ENCODE peak calls at places on chromosomes 12 and 14, in nine cellular contexts. H is HFFc6; K is Caco-2; I is CD4-positive, alpha-beta T cell; C is GM13977; S is CD8-positive, alpha-beta T cell; A is bronchial epithelial cell; Y is fibroblast of the aortic adventitia; D is lower lobe of right lung. Z is an unnamed sample.

GRCh38 chr12:47903927-47904646 is 707 bp downstream of the VDR start:
- DNase-seq in H (peak; percentile 78), K (no peak), I (peak; percentile 60), C (no peak), S (peak; percentile 58), A (peak; percentile 79), Y (peak; percentile 85), D (peak; percentile 73), Z (peak; percentile 42)

GRCh38 chr12:9364224-9365176 is 156.3 kb upstream of the PZP start:
- DNase-seq in H (peak; percentile 21), K (no peak), I (peak; percentile 2), C (peak; percentile 56), S (no peak), A (peak; percentile 92), Y (peak; percentile 49), D (no peak), Z (peak; percentile 71)

GRCh38 chr12:19298837-19299605 is 140.3 kb upstream of the AEBP2 start:
- DNase-seq in H (no peak), K (no peak), I (no peak), C (no peak), S (no peak), A (peak; percentile 79), Y (peak; percentile 32), D (no peak), Z (no peak)

GRCh38 chr12:802242-802995 is 50.0 kb downstream of the WNK1 start:
- DNase-seq in H (no peak), K (no peak), I (no peak), C (no peak), S (no peak), A (no peak), Y (peak; percentile 42), D (no peak), Z (no peak)

GRCh38 chr12:51591020-51591901 is at the start of gene SCN8A:
- DNase-seq in H (peak; percentile 45), K (peak; percentile 83), I (peak; percentile 30), C (peak; percentile 61), S (peak; percentile 55), A (no peak), Y (peak; percentile 6), D (no peak), Z (peak; percentile 67)

GRCh38 chr12:13383379-13383778 is 186.9 kb downstream of the EMP1 start:
- DNase-seq in H (no peak), K (peak; percentile 81), I (no peak), C (no peak), S (no peak), A (peak; percentile 85), Y (no peak), D (no peak), Z (no peak)

GRCh38 chr12:52391618-52392002 is 6.2 kb upstream of the KRT84 start:
- DNase-seq in H (no peak), K (no peak), I (no peak), C (no peak), S (no peak), A (peak; percentile 46), Y (peak; percentile 13), D (no peak), Z (no peak)

GRCh38 chr14:55864890-55865655 is 253.1 kb upstream of the PELI2 start:
- DNase-seq in H (no peak), K (no peak), I (no peak), C (no peak), S (no peak), A (no peak), Y (no peak), D (no peak), Z (no peak)

GRCh38 chr12:51217133-51217967 is 512 bp downstream of the POU6F1 start:
- DNase-seq in H (no peak), K (no peak), I (peak; percentile 63), C (peak; percentile 87), S (peak; percentile 60), A (no peak), Y (no peak), D (peak; percentile 79), Z (peak; percentile 88)

GRCh38 chr14:85867450-85867849 is 337.5 kb downstream of the FLRT2 start:
- DNase-seq in H (no peak), K (peak; percentile 35), I (no peak), C (no peak), S (no peak), A (no peak), Y (no peak), D (no peak), Z (no peak)

GRCh38 chr12:11174022-11174421 is 3.0 kb downstream of the SMIM10L1 start:
- DNase-seq in H (no peak), K (no peak), I (no peak), C (no peak), S (no peak), A (no peak), Y (peak; percentile 59), D (no peak), Z (no peak)

GRCh38 chr14:69484444-69485113 is at the start of gene PLEKHD1:
- DNase-seq in H (no peak), K (peak; percentile 79), I (no peak), C (peak; percentile 73), S (no peak), A (no peak), Y (no peak), D (peak; percentile 61), Z (peak; percentile 59)

GRCh38 chr12:156945-157344 is 57.0 kb downstream of the SLC6A12 start:
- DNase-seq in H (no peak), K (no peak), I (no peak), C (no peak), S (no peak), A (no peak), Y (no peak), D (no peak), Z (no peak)

GRCh38 chr14:65922166-65922565 is 509.6 kb downstream of the FUT8 start:
- DNase-seq in H (no peak), K (no peak), I (no peak), C (no peak), S (no peak), A (no peak), Y (no peak), D (no peak), Z (no peak)

GRCh38 chr12:95303476-95303875 is 85.9 kb downstream of the VEZT start:
- DNase-seq in H (peak; percentile 5), K (no peak), I (no peak), C (no peak), S (no peak), A (peak; percentile 44), Y (peak; percentile 41), D (no peak), Z (no peak)

GRCh38 chr12:103799504-103800251 is 41.4 kb downstream of the NT5DC3 start:
- DNase-seq in H (no peak), K (no peak), I (no peak), C (no peak), S (no peak), A (peak; percentile 97), Y (peak; percentile 45), D (no peak), Z (no peak)

GRCh38 chr14:105108516-105108864 is 43.3 kb upstream of the GPR132 start:
- DNase-seq in H (no peak), K (no peak), I (no peak), C (no peak), S (no peak), A (no peak), Y (no peak), D (no peak), Z (no peak)

DNA sequence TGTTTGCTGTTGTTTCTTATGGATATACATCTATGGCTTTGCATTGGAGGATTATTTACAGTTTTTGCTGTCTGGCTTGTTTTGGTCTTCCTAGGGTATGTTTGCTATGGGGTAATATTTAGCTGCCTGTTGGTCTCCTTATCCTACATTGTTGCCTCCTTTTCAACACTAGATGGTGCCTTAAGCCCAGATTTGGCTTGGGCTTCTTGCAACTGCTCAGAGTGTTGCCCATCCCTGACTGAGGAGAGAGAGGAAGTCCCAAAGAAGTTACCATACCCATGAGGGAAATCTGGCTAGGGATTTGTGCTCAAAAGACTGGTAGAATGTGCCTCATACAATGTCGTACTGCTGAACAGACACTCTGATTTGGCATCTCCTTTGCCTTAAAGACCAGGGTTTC is 94.6 kb upstream of the MUCL1 start:
- DNase-seq in H (peak; percentile 41), K (peak; percentile 46), I (no peak), C (peak; percentile 21), S (no peak), A (peak; percentile 51), Y (peak; percentile 22), D (no peak), Z (peak; percentile 12)
- TF ChIP-seq CTCF in H (peak; percentile 70), K (peak; percentile 23), I (no peak), C (peak; percentile 50), S (no peak), A (peak; percentile 60), Y (peak; percentile 25), D (no peak), Z (no peak)

DNA sequence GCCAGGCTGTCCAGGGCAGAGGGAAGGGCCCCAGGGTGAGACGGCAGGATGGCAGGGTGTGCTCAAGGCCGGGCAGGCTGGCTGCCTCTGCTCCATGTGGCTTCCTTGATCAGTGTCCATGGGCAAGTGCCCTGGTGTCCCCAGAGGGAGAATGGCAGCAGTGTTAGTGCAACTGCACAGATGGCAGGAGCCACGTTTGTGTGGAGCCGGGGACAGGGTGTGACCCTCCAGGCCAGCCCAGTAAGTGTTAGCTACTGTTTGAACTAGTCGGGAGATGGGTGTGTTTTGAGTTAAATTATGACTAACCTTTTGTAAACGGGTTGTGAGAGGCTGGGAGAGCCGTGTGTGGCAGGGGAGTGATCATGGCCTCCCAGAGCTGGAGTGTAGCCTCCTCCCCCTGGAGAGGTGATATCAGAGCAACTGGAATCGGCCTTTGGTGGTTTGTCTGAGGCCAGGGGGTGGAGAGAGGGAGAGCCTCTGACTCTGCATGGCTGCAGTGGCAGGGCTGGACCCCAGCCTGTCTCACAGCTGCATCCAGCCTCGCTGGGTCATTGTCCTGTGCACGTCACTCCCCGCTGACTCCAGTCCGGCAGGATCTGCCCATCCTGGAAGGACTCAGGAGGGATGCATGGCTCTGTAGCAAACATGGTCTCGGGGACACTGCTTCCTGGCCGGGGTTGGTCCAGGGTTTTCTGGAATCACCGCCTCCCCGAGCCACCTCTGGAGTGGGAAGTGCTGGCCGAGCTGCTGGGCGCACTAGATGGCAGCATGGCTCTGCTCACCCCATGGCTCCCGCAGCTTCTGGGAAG is 27.8 kb downstream of the AACS start:
- DNase-seq in H (peak; percentile 19), K (peak; percentile 78), I (no peak), C (no peak), S (no peak), A (peak; percentile 72), Y (peak; percentile 65), D (no peak), Z (no peak)
- TF ChIP-seq CTCF in H (no peak), K (no peak), I (no peak), C (no peak), S (no peak), A (no peak), Y (no peak), D (no peak), Z (no peak)

GRCh38 chr14:87745507-87746118 is 247.4 kb downstream of the GALC start:
- DNase-seq in H (no peak), K (peak; percentile 45), I (no peak), C (peak; percentile 43), S (no peak), A (peak; percentile 40), Y (peak; percentile 57), D (no peak), Z (peak; percentile 63)
- TF ChIP-seq CTCF in H (peak; percentile 69), K (peak; percentile 72), I (peak; percentile 44), C (peak; percentile 75), S (peak; percentile 55), A (peak; percentile 69), Y (peak; percentile 76), D (peak; percentile 56), Z (peak; percentile 62)

DNA sequence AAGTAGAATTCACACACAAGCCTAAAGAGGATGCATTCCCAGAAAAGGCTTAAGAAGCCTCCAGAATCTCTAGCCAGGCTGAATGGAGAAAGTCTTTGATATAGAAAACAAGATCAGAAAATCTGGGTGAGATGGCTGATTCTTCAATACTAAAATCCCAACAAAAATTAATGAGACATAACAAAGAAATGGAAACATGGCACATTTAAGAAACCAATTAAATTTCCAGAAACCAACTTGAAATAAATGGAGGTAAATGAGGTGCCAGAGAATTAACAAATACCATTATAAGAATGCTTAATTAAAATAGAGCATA is 51.9 kb downstream of the CPSF6 start:
- DNase-seq in H (no peak), K (no peak), I (no peak), C (no peak), S (no peak), A (no peak), Y (no peak), D (no peak), Z (no peak)
- TF ChIP-seq CTCF in H (peak; percentile 57), K (no peak), I (no peak), C (no peak), S (peak; percentile 9), A (no peak), Y (no peak), D (no peak), Z (no peak)

Z was measured in GM20000.